ENCODE peak calls at places on chromosomes 2 and 18, in four cellular contexts. E, Y, Q and Z are unnamed samples.

GRCh38 chr18:59579509-59579908 is 117.7 kb downstream of the CCBE1 start:
- DNase-seq in Q (no peak), E (no peak), Y (no peak), Z (no peak)

GRCh38 chr2:237744613-237745249 is 53.8 kb upstream of the RBM44 start:
- DNase-seq in E (peak; percentile 76), Q (peak; percentile 84), Y (peak; percentile 85), Z (peak; percentile 90)

GRCh38 chr2:100236166-100236565 is 86.1 kb downstream of the LONRF2 start:
- DNase-seq in E (no peak), Q (no peak), Y (no peak), Z (no peak)

GRCh38 chr2:12412898-12413305 is 303.8 kb upstream of the TRIB2 start:
- DNase-seq in E (no peak), Q (no peak), Y (no peak), Z (no peak)

GRCh38 chr2:230898661-230899091 is 26.4 kb downstream of the GPR55 start:
- DNase-seq in Q (no peak), Y (peak; percentile 2), E (no peak), Z (no peak)

GRCh38 chr2:202780514-202781021 is 91.0 kb downstream of the ICA1L start:
- DNase-seq in E (no peak), Q (no peak), Y (no peak), Z (no peak)

GRCh38 chr18:13621886-13622619 is 104.3 kb downstream of the FAM210A start:
- DNase-seq in Q (no peak), E (peak; percentile 68), Y (no peak), Z (no peak)

GRCh38 chr18:36127866-36128845 is 984 bp downstream of the SLC39A6 start:
- DNase-seq in E (peak; percentile 20), Y (no peak), Q (no peak), Z (no peak)

GRCh38 chr2:2758793-2759367 is 427.8 kb upstream of the MYT1L start:
- DNase-seq in E (no peak), Q (no peak), Y (no peak), Z (no peak)

GRCh38 chr18:69845588-69846506 is 101.8 kb downstream of the CD226 start:
- DNase-seq in Y (no peak), E (peak; percentile 67), Q (no peak), Z (no peak)

GRCh38 chr2:231900486-231900942 is 25.7 kb downstream of the NPPC start:
- DNase-seq in E (peak; percentile 59), Q (peak; percentile 89), Y (peak; percentile 23), Z (peak; percentile 77)

GRCh38 chr2:109728809-109729208 is 65.3 kb upstream of the RGPD5 start:
- DNase-seq in Q (no peak), Y (peak; percentile 23), E (no peak), Z (no peak)

GRCh38 chr2:240921319-240922233 is 15.4 kb downstream of the CROCC2 start:
- DNase-seq in E (no peak), Y (peak; percentile 50), Q (peak; percentile 46), Z (peak; percentile 67)

GRCh38 chr2:121475811-121476571 is 54.7 kb upstream of the RNU4ATAC start:
- DNase-seq in Y (no peak), Q (no peak), E (no peak), Z (no peak)

GRCh38 chr18:58394046-58394445 is 234.8 kb downstream of the ALPK2 start:
- DNase-seq in Y (no peak), E (no peak), Q (no peak), Z (no peak)

GRCh38 chr2:154587739-154588138 is 110.8 kb upstream of the KCNJ3 start:
- DNase-seq in Q (no peak), E (no peak), Y (no peak), Z (no peak)

GRCh38 chr2:240791211-240791800 is 28.7 kb downstream of the KIF1A start:
- DNase-seq in Y (no peak), Q (no peak), E (no peak), Z (no peak)

GRCh38 chr2:86476918-86477317 is 35.7 kb downstream of the KDM3A start:
- DNase-seq in E (no peak), Y (no peak), Q (no peak), Z (no peak)

GRCh38 chr2:180873219-180873618 is 107.2 kb upstream of the UBE2E3 start:
- DNase-seq in Y (no peak), E (no peak), Q (no peak), Z (peak; percentile 46)

GRCh38 chr2:145752091-145752806 is 1232.3 kb upstream of the ZEB2 start:
- DNase-seq in Q (peak; percentile 47), E (peak; percentile 67), Y (no peak), Z (peak; percentile 13)

GRCh38 chr18:6992761-6993160 is 124.8 kb downstream of the LAMA1 start:
- DNase-seq in Y (no peak), Q (no peak), E (peak; percentile 67), Z (no peak)

GRCh38 chr18:32930695-32931301 is 158.0 kb upstream of the KLHL14 start:
- DNase-seq in Q (no peak), E (no peak), Y (no peak), Z (no peak)

GRCh38 chr2:238407566-238407965 is 19.2 kb upstream of the ASB1 start:
- DNase-seq in Q (no peak), Y (no peak), E (no peak), Z (no peak)

GRCh38 chr2:67878743-67879142 is 184.1 kb downstream of the C1D start:
- DNase-seq in Q (no peak), E (peak; percentile 18), Y (no peak), Z (no peak)

GRCh38 chr2:143646271-143646670 is 517.1 kb downstream of the ARHGAP15 start:
- DNase-seq in E (no peak), Y (no peak), Q (no peak), Z (no peak)

GRCh38 chr18:63604791-63605567 is 17.8 kb downstream of the SERPINB13 start:
- DNase-seq in Q (no peak), Y (no peak), E (no peak), Z (no peak)

GRCh38 chr2:85230637-85231036 is 97.2 kb downstream of the TGOLN2 start:
- DNase-seq in E (no peak), Q (no peak), Y (no peak), Z (no peak)

GRCh38 chr2:85235281-85235680 is 92.5 kb downstream of the TGOLN2 start:
- DNase-seq in Q (no peak), E (no peak), Y (no peak), Z (no peak)

GRCh38 chr2:85234879-85235278 is 92.9 kb downstream of the TGOLN2 start:
- DNase-seq in Q (no peak), E (peak; percentile 69), Y (no peak), Z (no peak)

GRCh38 chr2:85231952-85232351 is 95.8 kb downstream of the TGOLN2 start:
- DNase-seq in Y (no peak), Q (no peak), E (peak; percentile 47), Z (no peak)

GRCh38 chr2:85231242-85231805 is 96.5 kb downstream of the TGOLN2 start:
- DNase-seq in E (no peak), Q (no peak), Y (no peak), Z (no peak)
- H3K4me1 ChIP-seq in E (peaks cover 51% of the 10 kb centered on the region), Q (peaks cover 6% of the 10 kb centered on the region), Y (no peaks in the 10 kb centered on the region), Z (no peaks in the 10 kb centered on the region)

DNA sequence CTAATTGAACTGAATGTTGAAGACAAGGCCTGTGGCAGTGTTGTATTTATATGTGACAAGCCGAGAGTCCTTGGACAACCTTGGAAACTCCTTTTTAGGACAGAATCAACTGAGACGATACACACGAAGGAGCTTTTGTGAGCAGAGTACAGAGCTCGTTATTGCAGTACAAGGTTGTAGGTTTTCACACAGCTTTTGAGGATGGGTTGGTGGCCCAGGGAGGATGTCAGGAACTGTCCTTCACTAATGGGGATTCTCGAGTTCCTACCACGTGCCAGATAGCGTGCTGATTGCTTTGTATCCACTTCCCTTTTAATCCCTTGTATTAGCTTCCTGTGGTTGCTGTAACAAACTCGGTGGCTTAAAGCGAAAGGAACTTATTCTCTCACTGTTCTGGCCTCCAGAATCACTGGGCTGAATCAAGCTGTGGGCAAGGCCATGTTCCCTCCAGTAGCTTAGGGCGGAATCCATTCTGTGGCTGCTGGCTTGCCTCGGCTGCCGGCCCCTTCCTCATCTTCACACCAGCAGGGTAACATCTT is 20.2 kb downstream of the INPP4A start:
- DNase-seq in Q (no peak), E (no peak), Y (no peak), Z (no peak)
- H3K27ac ChIP-seq in Q (peak overlapping the region; percentile 74), E (peak overlapping the region; percentile 73), Y (no peak overlapping the region), Z (peak overlapping the region; percentile 21)

DNA sequence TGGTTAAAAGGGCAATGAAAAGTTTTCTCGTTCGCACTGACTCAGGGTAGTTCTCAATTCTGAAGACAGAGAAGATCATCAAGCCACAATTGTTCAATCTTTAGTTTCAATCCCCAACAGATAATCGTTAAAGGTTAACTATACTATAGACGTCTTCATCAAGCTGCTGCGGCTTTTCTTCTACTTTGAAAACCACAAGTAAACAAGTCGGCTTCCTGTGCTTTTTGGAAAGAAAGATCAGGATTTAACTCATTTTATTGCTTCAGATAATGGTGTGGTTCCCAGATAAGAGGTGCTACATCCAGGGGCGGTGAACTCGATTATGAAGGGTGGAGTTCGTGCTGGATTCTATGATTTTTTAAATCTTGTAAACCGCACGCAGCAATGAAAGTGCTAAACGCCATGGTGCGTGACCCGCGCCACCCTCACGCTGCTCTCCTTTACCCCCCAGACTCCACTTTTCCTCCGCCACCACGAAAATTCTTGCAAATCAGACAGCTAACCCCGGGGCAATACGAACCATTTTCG is 535 bp upstream of the CDCA7 start:
- DNase-seq in E (no peak), Q (no peak), Y (no peak), Z (no peak)
- H3K4me1 ChIP-seq in E (peaks cover 14% of the 10 kb centered on the region), Q (peaks cover 25% of the 10 kb centered on the region), Y (no peaks in the 10 kb centered on the region), Z (no peaks in the 10 kb centered on the region)

DNA sequence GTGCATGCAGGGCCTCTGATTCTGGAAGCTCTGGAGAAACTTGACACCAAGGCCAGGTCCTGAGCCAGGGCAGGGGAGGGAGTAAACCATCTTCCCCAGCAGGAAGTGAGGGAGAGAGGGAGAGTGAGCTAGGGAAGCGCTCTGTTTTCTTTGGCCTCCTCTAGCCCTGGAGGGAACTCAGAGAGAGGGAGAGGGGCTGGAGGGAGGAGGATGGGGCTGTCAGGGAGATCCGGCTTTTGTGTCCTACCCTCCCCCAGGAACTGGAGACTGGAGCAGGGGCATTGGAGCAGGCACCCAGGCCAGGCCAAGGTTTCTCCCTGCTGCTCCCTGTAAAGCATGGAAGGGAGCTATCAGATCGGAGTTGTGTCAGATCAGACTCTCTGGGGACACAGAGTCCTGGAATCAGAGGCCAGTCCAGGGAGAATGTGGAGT is 22.7 kb upstream of the PKDCC start:
- DNase-seq in Y (peak; percentile 65), Q (no peak), E (peak; percentile 16), Z (peak; percentile 74)
- H3K27ac ChIP-seq in Y (peak overlapping the region; percentile 82), Q (no peak overlapping the region), E (no peak overlapping the region), Z (peak overlapping the region; percentile 69)

GRCh38 chr2:42909966-42910365 is 117.6 kb upstream of the HAAO start:
- DNase-seq in E (no peak), Q (no peak), Y (no peak), Z (no peak)
- H3K4me1 ChIP-seq in E (peaks cover 15% of the 10 kb centered on the region), Q (peaks cover 61% of the 10 kb centered on the region), Y (peaks cover 20% of the 10 kb centered on the region), Z (peaks cover 62% of the 10 kb centered on the region)

DNA sequence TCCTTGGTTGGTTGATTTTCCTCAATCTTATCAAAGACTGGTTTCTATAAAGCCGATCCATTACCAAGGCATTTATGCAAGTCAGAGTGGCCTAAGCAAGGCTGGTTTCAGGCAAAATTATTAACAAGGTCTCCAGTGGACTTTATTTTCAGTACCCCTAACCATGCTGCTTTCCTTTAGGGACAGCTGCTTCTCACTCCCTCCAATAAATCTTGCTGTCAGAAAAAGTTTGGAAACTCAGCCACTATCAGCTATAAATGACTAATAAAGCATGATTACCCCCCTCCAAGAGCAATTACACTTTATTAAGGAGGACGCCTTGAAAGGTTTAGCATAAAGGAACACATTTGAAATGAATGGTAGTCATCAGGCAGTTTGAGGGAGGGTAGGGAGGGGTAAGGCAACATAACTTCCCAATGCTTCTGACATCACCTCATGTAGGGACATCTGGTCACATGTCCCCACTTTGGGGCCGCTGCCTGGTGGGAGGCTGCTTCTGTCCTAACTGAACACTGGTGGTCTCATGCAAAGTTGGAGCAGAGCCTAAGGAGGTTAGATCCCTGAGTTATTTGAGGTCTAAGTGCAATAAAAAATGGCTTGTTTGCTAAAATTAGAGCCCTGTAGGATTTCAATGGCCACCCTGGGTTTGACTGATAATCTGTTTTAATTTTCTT is 58.0 kb upstream of the TMEM178A start:
- DNase-seq in E (no peak), Y (no peak), Q (no peak), Z (no peak)
- H3K27ac ChIP-seq in E (no peak overlapping the region), Y (no peak overlapping the region), Q (no peak overlapping the region), Z (peak overlapping the region; percentile 74)

GRCh38 chr2:72757177-72757775 is 68.6 kb downstream of the EXOC6B start:
- DNase-seq in Q (no peak), E (no peak), Y (no peak), Z (peak; percentile 41)
- H3K4me1 ChIP-seq in Q (peaks cover 20% of the 10 kb centered on the region), E (no peaks in the 10 kb centered on the region), Y (peaks cover 3% of the 10 kb centered on the region), Z (peaks cover 21% of the 10 kb centered on the region)